ENCODE peak calls at places on chromosomes 16 and 17, in eight cellular contexts. One of them, this sample, is unnamed.

GRCh38 chr16:13421726-13422125 is 498.2 kb upstream of the ERCC4 start:
- DNase-seq in thoracic aorta: no peak
- DNase-seq in SK-N-SH: no peak
- DNase-seq in tibial artery: no peak
- DNase-seq in neural progenitor cell: no peak
- DNase-seq in A549: no peak
- DNase-seq in breast epithelium: no peak
- DNase-seq in tibial nerve: no peak
- DNase-seq in this sample: no peak

GRCh38 chr16:16136588-16136987 is 86.7 kb downstream of the ABCC6 start:
- DNase-seq in thoracic aorta: no peak
- DNase-seq in SK-N-SH: no peak
- DNase-seq in tibial artery: no peak
- DNase-seq in neural progenitor cell: no peak
- DNase-seq in A549: no peak
- DNase-seq in breast epithelium: no peak
- DNase-seq in tibial nerve: no peak
- DNase-seq in this sample: no peak

GRCh38 chr16:18783430-18784341 is 6.4 kb downstream of the RPS15A start:
- DNase-seq in thoracic aorta: no peak
- DNase-seq in SK-N-SH: no peak
- DNase-seq in tibial artery: no peak
- DNase-seq in neural progenitor cell: no peak
- DNase-seq in A549: no peak
- DNase-seq in breast epithelium: no peak
- DNase-seq in tibial nerve: no peak
- DNase-seq in this sample: no peak

GRCh38 chr16:57735755-57736418 is at the start of gene KATNB1:
- DNase-seq in thoracic aorta: no peak
- DNase-seq in SK-N-SH: no peak
- DNase-seq in tibial artery: no peak
- DNase-seq in neural progenitor cell: no peak
- DNase-seq in A549: no peak
- DNase-seq in breast epithelium: no peak
- DNase-seq in tibial nerve: no peak
- DNase-seq in this sample: no peak

GRCh38 chr17:44307387-44308186 is 814 bp upstream of the RUNDC3A start:
- DNase-seq in thoracic aorta: no peak
- DNase-seq in SK-N-SH: peak
- DNase-seq in tibial artery: no peak
- DNase-seq in neural progenitor cell: peak
- DNase-seq in A549: peak
- DNase-seq in breast epithelium: no peak
- DNase-seq in tibial nerve: no peak
- DNase-seq in this sample: peak

GRCh38 chr16:57810197-57811024 is 8.1 kb upstream of the KIFC3 start:
- DNase-seq in thoracic aorta: peak
- DNase-seq in SK-N-SH: no peak
- DNase-seq in tibial artery: no peak
- DNase-seq in neural progenitor cell: peak
- DNase-seq in A549: peak
- DNase-seq in breast epithelium: peak
- DNase-seq in tibial nerve: peak
- DNase-seq in this sample: peak

GRCh38 chr16:89958068-89958467 is 9.5 kb downstream of the DEF8 start:
- DNase-seq in thoracic aorta: no peak
- DNase-seq in SK-N-SH: peak
- DNase-seq in tibial artery: no peak
- DNase-seq in neural progenitor cell: peak
- DNase-seq in A549: peak
- DNase-seq in breast epithelium: no peak
- DNase-seq in tibial nerve: no peak
- DNase-seq in this sample: peak

GRCh38 chr17:40557531-40558299 is 7.6 kb downstream of the CCR7 start:
- DNase-seq in thoracic aorta: no peak
- DNase-seq in SK-N-SH: no peak
- DNase-seq in tibial artery: peak
- DNase-seq in neural progenitor cell: no peak
- DNase-seq in A549: no peak
- DNase-seq in breast epithelium: no peak
- DNase-seq in tibial nerve: no peak
- DNase-seq in this sample: no peak

GRCh38 chr16:8949536-8950418 is 13.9 kb downstream of the USP7 start:
- DNase-seq in thoracic aorta: no peak
- DNase-seq in SK-N-SH: no peak
- DNase-seq in tibial artery: no peak
- DNase-seq in neural progenitor cell: no peak
- DNase-seq in A549: no peak
- DNase-seq in breast epithelium: no peak
- DNase-seq in tibial nerve: no peak
- DNase-seq in this sample: no peak

GRCh38 chr16:8951447-8952280 is 12.0 kb downstream of the USP7 start:
- DNase-seq in thoracic aorta: no peak
- DNase-seq in SK-N-SH: no peak
- DNase-seq in tibial artery: no peak
- DNase-seq in neural progenitor cell: no peak
- DNase-seq in A549: no peak
- DNase-seq in breast epithelium: no peak
- DNase-seq in tibial nerve: no peak
- DNase-seq in this sample: no peak

GRCh38 chr16:8952281-8952751 is 11.4 kb downstream of the USP7 start:
- DNase-seq in thoracic aorta: no peak
- DNase-seq in SK-N-SH: no peak
- DNase-seq in tibial artery: no peak
- DNase-seq in neural progenitor cell: no peak
- DNase-seq in A549: no peak
- DNase-seq in breast epithelium: no peak
- DNase-seq in tibial nerve: no peak
- DNase-seq in this sample: no peak

GRCh38 chr16:8948831-8949230 is 14.9 kb downstream of the USP7 start:
- DNase-seq in thoracic aorta: no peak
- DNase-seq in SK-N-SH: no peak
- DNase-seq in tibial artery: no peak
- DNase-seq in neural progenitor cell: no peak
- DNase-seq in A549: no peak
- DNase-seq in breast epithelium: no peak
- DNase-seq in tibial nerve: no peak
- DNase-seq in this sample: no peak

DNA sequence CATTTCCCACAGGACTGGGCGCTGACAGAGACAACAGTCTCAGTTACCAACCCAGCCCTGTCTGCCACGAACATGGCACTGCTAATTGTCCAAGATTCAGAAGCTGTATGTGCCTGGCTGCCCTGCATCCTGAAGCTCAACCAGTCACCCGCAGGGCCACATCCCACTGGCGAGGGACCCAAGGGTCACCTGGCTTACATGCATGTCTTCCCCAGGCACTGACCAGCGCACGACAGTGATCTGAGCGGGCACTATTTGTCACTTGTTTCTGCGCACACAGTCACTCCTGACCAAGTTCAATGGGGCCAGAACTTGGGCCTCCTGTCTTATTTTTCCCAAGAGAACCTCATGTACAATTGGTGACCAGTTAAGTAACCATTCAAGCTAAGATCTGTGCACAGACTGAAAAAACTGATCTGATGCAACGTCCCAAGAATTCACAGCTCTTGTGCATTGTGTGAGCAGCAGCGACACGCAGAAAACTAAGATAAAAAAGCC is 13.1 kb downstream of the USP7 start:
- DNase-seq in thoracic aorta: no peak
- DNase-seq in SK-N-SH: no peak
- DNase-seq in tibial artery: no peak
- DNase-seq in neural progenitor cell: no peak
- DNase-seq in A549: no peak
- DNase-seq in breast epithelium: no peak
- DNase-seq in tibial nerve: no peak
- DNase-seq in this sample: no peak
- H3K4me3 ChIP-seq in thoracic aorta: peak
- H3K4me3 ChIP-seq in SK-N-SH: no peak
- H3K4me3 ChIP-seq in tibial artery: no peak
- H3K4me3 ChIP-seq in neural progenitor cell: no peak
- H3K4me3 ChIP-seq in A549: no peak
- H3K4me3 ChIP-seq in breast epithelium: no peak
- H3K4me3 ChIP-seq in tibial nerve: no peak
- H3K4me3 ChIP-seq in this sample: no peak

DNA sequence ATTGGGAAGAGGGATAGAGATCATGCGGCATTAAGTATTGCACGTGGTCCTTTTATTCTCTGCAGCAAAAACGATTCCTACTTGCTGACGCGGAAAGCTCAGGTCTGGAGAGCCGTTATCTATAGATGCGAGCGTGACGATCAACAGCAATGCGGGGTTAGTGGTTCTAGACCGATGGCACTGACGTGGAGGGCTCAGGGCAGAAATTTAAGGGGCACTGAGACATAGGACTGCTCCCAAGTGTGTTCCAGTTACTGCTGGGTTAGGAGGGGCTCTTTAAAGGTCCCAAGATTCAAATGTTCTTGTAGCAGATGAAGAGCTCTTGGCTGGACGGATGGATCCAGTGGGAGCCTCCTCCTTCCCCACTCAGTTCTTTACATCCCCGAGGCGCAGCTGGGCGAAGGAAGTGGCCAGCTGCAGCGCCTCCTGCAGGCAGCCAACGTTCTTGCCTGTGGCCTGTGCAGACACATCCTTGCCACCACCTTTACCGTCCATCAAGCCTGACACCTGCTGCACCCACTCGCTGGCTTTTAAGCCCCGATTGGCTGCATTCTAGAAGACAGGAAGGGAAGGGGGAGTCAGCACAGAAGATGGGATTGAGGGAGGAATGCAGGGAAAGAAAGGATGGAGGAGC is 732 bp upstream of the EXOSC6 start:
- DNase-seq in thoracic aorta: no peak
- DNase-seq in SK-N-SH: peak
- DNase-seq in tibial artery: no peak
- DNase-seq in neural progenitor cell: peak
- DNase-seq in A549: peak
- DNase-seq in breast epithelium: no peak
- DNase-seq in tibial nerve: no peak
- DNase-seq in this sample: no peak
- TF ChIP-seq CTCF in thoracic aorta: no peak
- TF ChIP-seq CTCF in SK-N-SH: peak
- TF ChIP-seq CTCF in tibial artery: no peak
- TF ChIP-seq CTCF in neural progenitor cell: peak
- TF ChIP-seq CTCF in A549: peak
- TF ChIP-seq CTCF in breast epithelium: no peak
- TF ChIP-seq CTCF in tibial nerve: peak
- TF ChIP-seq CTCF in this sample: no peak

GRCh38 chr17:37342589-37342988 is 33.2 kb upstream of the C17orf78 start:
- DNase-seq in thoracic aorta: no peak
- DNase-seq in SK-N-SH: no peak
- DNase-seq in tibial artery: no peak
- DNase-seq in neural progenitor cell: no peak
- DNase-seq in A549: no peak
- DNase-seq in breast epithelium: no peak
- DNase-seq in tibial nerve: no peak
- DNase-seq in this sample: no peak
- H3K27ac ChIP-seq in thoracic aorta: no peak
- H3K27ac ChIP-seq in SK-N-SH: no peak
- H3K27ac ChIP-seq in tibial artery: no peak
- H3K27ac ChIP-seq in neural progenitor cell: no peak
- H3K27ac ChIP-seq in A549: no peak
- H3K27ac ChIP-seq in breast epithelium: no peak
- H3K27ac ChIP-seq in tibial nerve: no peak
- H3K27ac ChIP-seq in this sample: no peak

GRCh38 chr17:60151355-60151754 is 1.6 kb downstream of the CA4 start:
- DNase-seq in thoracic aorta: no peak
- DNase-seq in SK-N-SH: no peak
- DNase-seq in tibial artery: no peak
- DNase-seq in neural progenitor cell: no peak
- DNase-seq in A549: no peak
- DNase-seq in breast epithelium: no peak
- DNase-seq in tibial nerve: no peak
- DNase-seq in this sample: no peak

GRCh38 chr17:60147553-60148241 is 2.1 kb upstream of the CA4 start:
- DNase-seq in thoracic aorta: no peak
- DNase-seq in SK-N-SH: no peak
- DNase-seq in tibial artery: no peak
- DNase-seq in neural progenitor cell: no peak
- DNase-seq in A549: no peak
- DNase-seq in breast epithelium: no peak
- DNase-seq in tibial nerve: no peak
- DNase-seq in this sample: no peak

GRCh38 chr17:60146206-60146605 is 3.6 kb upstream of the CA4 start:
- DNase-seq in thoracic aorta: no peak
- DNase-seq in SK-N-SH: no peak
- DNase-seq in tibial artery: no peak
- DNase-seq in neural progenitor cell: no peak
- DNase-seq in A549: no peak
- DNase-seq in breast epithelium: no peak
- DNase-seq in tibial nerve: no peak
- DNase-seq in this sample: no peak

GRCh38 chr17:60148300-60148838 is 1.4 kb upstream of the CA4 start:
- DNase-seq in thoracic aorta: no peak
- DNase-seq in SK-N-SH: peak
- DNase-seq in tibial artery: no peak
- DNase-seq in neural progenitor cell: peak
- DNase-seq in A549: no peak
- DNase-seq in breast epithelium: no peak
- DNase-seq in tibial nerve: no peak
- DNase-seq in this sample: no peak

GRCh38 chr17:60149691-60150582 is at the start of gene CA4:
- DNase-seq in thoracic aorta: no peak
- DNase-seq in SK-N-SH: peak
- DNase-seq in tibial artery: no peak
- DNase-seq in neural progenitor cell: peak
- DNase-seq in A549: peak
- DNase-seq in breast epithelium: no peak
- DNase-seq in tibial nerve: no peak
- DNase-seq in this sample: no peak
- H3K4me3 ChIP-seq in thoracic aorta: peak
- H3K4me3 ChIP-seq in SK-N-SH: peak
- H3K4me3 ChIP-seq in tibial artery: peak
- H3K4me3 ChIP-seq in neural progenitor cell: peak
- H3K4me3 ChIP-seq in A549: peak
- H3K4me3 ChIP-seq in breast epithelium: peak
- H3K4me3 ChIP-seq in tibial nerve: no peak
- H3K4me3 ChIP-seq in this sample: peak

GRCh38 chr16:72018470-72018869 is 9.9 kb downstream of the DHODH start:
- DNase-seq in thoracic aorta: no peak
- DNase-seq in SK-N-SH: no peak
- DNase-seq in tibial artery: no peak
- DNase-seq in neural progenitor cell: no peak
- DNase-seq in A549: no peak
- DNase-seq in breast epithelium: no peak
- DNase-seq in tibial nerve: no peak
- DNase-seq in this sample: no peak

GRCh38 chr16:72025404-72026114 is 17.0 kb downstream of the DHODH start:
- DNase-seq in thoracic aorta: no peak
- DNase-seq in SK-N-SH: no peak
- DNase-seq in tibial artery: peak
- DNase-seq in neural progenitor cell: no peak
- DNase-seq in A549: no peak
- DNase-seq in breast epithelium: no peak
- DNase-seq in tibial nerve: no peak
- DNase-seq in this sample: peak

GRCh38 chr16:72023962-72024361 is 15.4 kb downstream of the DHODH start:
- DNase-seq in thoracic aorta: no peak
- DNase-seq in SK-N-SH: no peak
- DNase-seq in tibial artery: peak
- DNase-seq in neural progenitor cell: no peak
- DNase-seq in A549: no peak
- DNase-seq in breast epithelium: no peak
- DNase-seq in tibial nerve: no peak
- DNase-seq in this sample: no peak

GRCh38 chr16:72024862-72025382 is 16.4 kb downstream of the DHODH start:
- DNase-seq in thoracic aorta: no peak
- DNase-seq in SK-N-SH: no peak
- DNase-seq in tibial artery: no peak
- DNase-seq in neural progenitor cell: no peak
- DNase-seq in A549: no peak
- DNase-seq in breast epithelium: no peak
- DNase-seq in tibial nerve: no peak
- DNase-seq in this sample: no peak

GRCh38 chr16:72021043-72021442 is 12.5 kb downstream of the DHODH start:
- DNase-seq in thoracic aorta: no peak
- DNase-seq in SK-N-SH: no peak
- DNase-seq in tibial artery: peak
- DNase-seq in neural progenitor cell: peak
- DNase-seq in A549: no peak
- DNase-seq in breast epithelium: no peak
- DNase-seq in tibial nerve: no peak
- DNase-seq in this sample: no peak
- TF ChIP-seq CTCF in thoracic aorta: no peak
- TF ChIP-seq CTCF in SK-N-SH: no peak
- TF ChIP-seq CTCF in tibial artery: no peak
- TF ChIP-seq CTCF in neural progenitor cell: peak
- TF ChIP-seq CTCF in A549: no peak
- TF ChIP-seq CTCF in breast epithelium: no peak
- TF ChIP-seq CTCF in tibial nerve: no peak
- TF ChIP-seq CTCF in this sample: no peak